ENCODE peak calls at places on chromosomes 3 and 15, in seven cellular contexts. Q, J, X, G, C, L and U are unnamed samples.
A peak's percentile ranks its signal among the peaks of the same experiment; 100 is the strongest.

GRCh38 chr3:23481660-23482278 is 278.6 kb downstream of the UBE2E2 start:
- DNase-seq in C (no peak), L (no peak), X (no peak), J (no peak), G (no peak), Q (no peak), U (no peak)

GRCh38 chr15:79402136-79402535 is 30.0 kb upstream of the MINAR1 start:
- DNase-seq in G (no peak), J (no peak), L (no peak), Q (no peak), C (no peak), X (no peak), U (no peak)

GRCh38 chr15:68208641-68209240 is 3.6 kb upstream of the CALML4 start:
- DNase-seq in L (no peak), C (peak; percentile 60), G (no peak), Q (no peak), J (no peak), X (no peak), U (peak; percentile 27)

GRCh38 chr15:55703873-55704285 is 39.1 kb downstream of the PRTG start:
- DNase-seq in J (no peak), Q (peak; percentile 53), X (no peak), C (no peak), L (no peak), G (no peak), U (no peak)

GRCh38 chr15:32851619-32852416 is 134.0 kb downstream of the GREM1 start:
- DNase-seq in C (no peak), X (no peak), G (no peak), J (no peak), Q (no peak), L (no peak), U (no peak)

GRCh38 chr3:12427551-12427950 is 56.7 kb upstream of the TSEN2 start:
- DNase-seq in Q (no peak), X (no peak), G (no peak), C (no peak), J (no peak), L (no peak), U (no peak)

GRCh38 chr15:38297623-38298388 is 45.2 kb downstream of the SPRED1 start:
- DNase-seq in C (no peak), G (no peak), X (no peak), Q (no peak), J (no peak), L (no peak), U (no peak)

GRCh38 chr15:40873625-40874561 is at the start of gene RHOV:
- DNase-seq in C (peak; percentile 86), L (no peak), G (peak; percentile 41), Q (peak; percentile 86), X (peak; percentile 72), J (no peak), U (no peak)

GRCh38 chr3:140251678-140252077 is 316.7 kb downstream of the CLSTN2 start:
- DNase-seq in J (no peak), C (no peak), X (no peak), L (no peak), Q (peak; percentile 6), G (no peak), U (no peak)

GRCh38 chr15:100189849-100190248 is 151.9 kb downstream of the ADAMTS17 start:
- DNase-seq in J (no peak), C (no peak), X (no peak), G (no peak), Q (no peak), L (no peak), U (no peak)

GRCh38 chr15:75891895-75892294 is 11.8 kb upstream of the FBXO22 start:
- DNase-seq in X (no peak), J (no peak), G (no peak), C (no peak), L (no peak), Q (no peak), U (no peak)

GRCh38 chr3:62604301-62604700 is 231.0 kb upstream of the FEZF2 start:
- DNase-seq in X (no peak), C (no peak), Q (no peak), G (no peak), L (no peak), J (no peak), U (no peak)

GRCh38 chr3:56997675-56998074 is 62.8 kb upstream of the SPATA12 start:
- DNase-seq in X (no peak), C (no peak), J (no peak), L (no peak), G (no peak), Q (no peak), U (no peak)

GRCh38 chr3:146625117-146625775 is 20.1 kb upstream of the PLSCR5 start:
- DNase-seq in Q (no peak), L (no peak), G (no peak), X (no peak), C (no peak), J (no peak), U (no peak)